ENCODE peak calls at places on chromosome 2, in seven cellular contexts. A, W, F, P, J, B and D are unnamed samples.
A peak's percentile ranks its signal among the peaks of the same experiment; 100 is the strongest.

GRCh38 chr2:166784296-166784946 is 103.9 kb upstream of the XIRP2 start:
- DNase-seq in A (peak; percentile 16), B (no peak), W (no peak), P (no peak), F (no peak), J (no peak), D (no peak)

GRCh38 chr2:35415282-35415681 is 940.3 kb upstream of the CRIM1 start:
- DNase-seq in J (no peak), W (no peak), F (no peak), A (no peak), B (no peak), P (no peak), D (no peak)

GRCh38 chr2:240351088-240351741 is 84.2 kb upstream of the GPC1 start:
- DNase-seq in F (no peak), J (no peak), W (no peak), A (peak; percentile 58), B (no peak), P (no peak), D (no peak)

GRCh38 chr2:43171789-43172188 is 54.6 kb downstream of the ZFP36L2 start:
- DNase-seq in A (peak; percentile 64), P (peak; percentile 54), F (peak; percentile 47), J (no peak), W (peak; percentile 37), B (peak; percentile 68), D (no peak)

GRCh38 chr2:5123597-5124196 is 568.5 kb upstream of the SOX11 start:
- DNase-seq in J (no peak), A (no peak), B (no peak), W (no peak), P (no peak), F (no peak), D (no peak)

GRCh38 chr2:96117701-96118588 is 1.6 kb upstream of the ADRA2B start:
- DNase-seq in J (no peak), A (peak; percentile 36), F (no peak), W (peak; percentile 46), P (no peak), B (no peak), D (no peak)

GRCh38 chr2:50995610-50996009 is 36.3 kb downstream of the NRXN1 start:
- DNase-seq in B (peak; percentile 15), J (peak; percentile 11), F (no peak), W (no peak), P (peak; percentile 67), A (peak; percentile 40), D (no peak)

GRCh38 chr2:10985260-10985659 is 73.5 kb downstream of the KCNF1 start:
- DNase-seq in A (no peak), F (no peak), B (no peak), P (no peak), J (no peak), W (no peak), D (no peak)

GRCh38 chr2:16122556-16122955 is 182.2 kb downstream of the MYCN start:
- DNase-seq in F (no peak), P (no peak), J (no peak), W (no peak), A (no peak), B (no peak), D (no peak)

GRCh38 chr2:68426885-68427579 is 40.1 kb downstream of the FBXO48 start:
- DNase-seq in P (no peak), J (no peak), F (no peak), B (no peak), A (no peak), W (no peak), D (no peak)

GRCh38 chr2:20667151-20667530 is 197 bp downstream of the GDF7 start:
- DNase-seq in P (no peak), A (no peak), F (no peak), J (no peak), W (no peak), B (no peak), D (peak; percentile 63)

GRCh38 chr2:61582191-61582590 is 44.0 kb upstream of the XPO1 start:
- DNase-seq in A (no peak), W (no peak), P (no peak), B (no peak), J (no peak), F (no peak), D (no peak)

GRCh38 chr2:96148410-96149217 is 3.4 kb upstream of the DUSP2 start:
- DNase-seq in J (peak; percentile 61), P (peak; percentile 94), F (peak; percentile 96), W (peak; percentile 64), B (peak; percentile 88), A (peak; percentile 86), D (peak; percentile 71)

GRCh38 chr2:36971990-36972389 is 5.7 kb upstream of the STRN start:
- DNase-seq in A (no peak), P (no peak), B (no peak), W (no peak), F (no peak), J (no peak), D (no peak)

GRCh38 chr2:144152817-144153271 is 367.1 kb downstream of the ZEB2 start:
- DNase-seq in A (peak; percentile 32), P (peak; percentile 79), W (no peak), B (peak; percentile 4), F (no peak), J (no peak), D (no peak)

GRCh38 chr2:240437861-240438809 is 2.7 kb downstream of the GPC1 start:
- DNase-seq in W (peak; percentile 53), F (peak; percentile 51), P (peak; percentile 41), J (peak; percentile 72), A (peak; percentile 84), B (peak; percentile 69), D (no peak)

GRCh38 chr2:210956101-210956500 is 399.7 kb downstream of the CPS1 start:
- DNase-seq in J (no peak), A (no peak), W (no peak), B (no peak), P (peak; percentile 63), F (no peak), D (no peak)

GRCh38 chr2:195382186-195382585 is 274.8 kb upstream of the SLC39A10 start:
- DNase-seq in W (no peak), J (no peak), F (peak; percentile 21), P (no peak), B (no peak), A (no peak), D (no peak)

GRCh38 chr2:160429248-160430000 is 64.2 kb downstream of the RBMS1 start:
- DNase-seq in J (no peak), F (no peak), P (peak; percentile 62), B (no peak), A (peak; percentile 65), W (peak; percentile 38), D (no peak)
- H3K4me3 ChIP-seq in J (no peak overlapping the region), F (no peak overlapping the region), P (no peak overlapping the region), B (no peak overlapping the region), A (no peak overlapping the region), W (no peak overlapping the region), D (no peak overlapping the region)

DNA sequence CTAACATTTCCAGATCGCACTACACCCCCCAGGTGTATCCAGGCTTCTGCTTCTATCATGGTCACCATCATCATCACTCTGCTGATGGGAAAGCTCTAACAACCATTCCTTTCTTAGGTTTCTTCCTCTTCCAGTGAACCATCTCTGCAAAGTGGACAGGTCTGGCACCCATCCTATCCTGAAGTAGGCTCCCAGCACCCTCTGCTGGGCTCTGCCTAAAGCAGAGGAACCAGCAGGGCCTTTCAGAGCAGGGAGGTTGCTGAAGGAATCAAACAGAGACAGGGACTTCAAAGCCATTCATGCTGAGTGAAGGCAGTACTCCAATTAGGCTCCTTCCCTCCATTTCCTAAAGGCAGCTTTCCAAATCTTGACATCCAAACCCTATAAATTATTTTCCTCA is 27.2 kb upstream of the SATB2 start:
- DNase-seq in P (no peak), F (no peak), A (no peak), J (no peak), W (no peak), B (no peak), D (no peak)
- TF ChIP-seq CTCF in P (peak; percentile 26), F (peak; percentile 12), A (no peak), J (no peak), W (peak; percentile 28), B (no peak), D (no peak)

DNA sequence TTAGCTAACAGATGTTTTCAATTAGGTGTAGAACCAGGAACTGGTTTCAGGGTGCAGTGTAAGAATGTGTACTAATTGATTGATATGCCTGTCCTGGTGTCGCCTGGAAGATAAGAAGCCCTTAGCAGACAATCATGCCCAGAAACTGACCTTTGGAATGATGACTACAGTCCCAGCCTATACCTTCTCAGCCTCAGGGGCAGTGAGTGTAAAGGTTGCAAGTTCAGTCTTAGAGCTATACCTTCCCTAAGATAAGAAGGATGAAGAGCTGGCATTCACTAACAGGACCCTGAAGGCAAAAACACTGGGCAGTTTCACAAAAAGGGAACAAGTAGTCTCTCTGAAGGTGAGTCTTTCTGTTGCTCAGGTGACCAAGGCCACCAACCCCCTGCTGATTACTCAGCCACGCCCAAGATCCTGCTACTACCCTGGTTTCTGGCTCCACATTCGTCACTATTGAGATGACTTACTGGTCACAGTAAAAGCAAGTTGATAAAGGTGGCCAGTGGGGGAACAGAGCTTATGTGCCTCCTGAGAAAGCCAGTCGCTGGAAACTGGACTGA is 71.4 kb downstream of the SPATS2L start:
- DNase-seq in F (no peak), P (no peak), W (peak; percentile 96), J (no peak), B (peak; percentile 73), A (peak; percentile 77), D (no peak)
- H3K27ac ChIP-seq in F (peak overlapping the region; percentile 2), P (peak overlapping the region; percentile 79), W (peak overlapping the region; percentile 96), J (peak overlapping the region; percentile 41), B (peak overlapping the region; percentile 71), A (peak overlapping the region; percentile 91), D (peak overlapping the region; percentile 79)

DNA sequence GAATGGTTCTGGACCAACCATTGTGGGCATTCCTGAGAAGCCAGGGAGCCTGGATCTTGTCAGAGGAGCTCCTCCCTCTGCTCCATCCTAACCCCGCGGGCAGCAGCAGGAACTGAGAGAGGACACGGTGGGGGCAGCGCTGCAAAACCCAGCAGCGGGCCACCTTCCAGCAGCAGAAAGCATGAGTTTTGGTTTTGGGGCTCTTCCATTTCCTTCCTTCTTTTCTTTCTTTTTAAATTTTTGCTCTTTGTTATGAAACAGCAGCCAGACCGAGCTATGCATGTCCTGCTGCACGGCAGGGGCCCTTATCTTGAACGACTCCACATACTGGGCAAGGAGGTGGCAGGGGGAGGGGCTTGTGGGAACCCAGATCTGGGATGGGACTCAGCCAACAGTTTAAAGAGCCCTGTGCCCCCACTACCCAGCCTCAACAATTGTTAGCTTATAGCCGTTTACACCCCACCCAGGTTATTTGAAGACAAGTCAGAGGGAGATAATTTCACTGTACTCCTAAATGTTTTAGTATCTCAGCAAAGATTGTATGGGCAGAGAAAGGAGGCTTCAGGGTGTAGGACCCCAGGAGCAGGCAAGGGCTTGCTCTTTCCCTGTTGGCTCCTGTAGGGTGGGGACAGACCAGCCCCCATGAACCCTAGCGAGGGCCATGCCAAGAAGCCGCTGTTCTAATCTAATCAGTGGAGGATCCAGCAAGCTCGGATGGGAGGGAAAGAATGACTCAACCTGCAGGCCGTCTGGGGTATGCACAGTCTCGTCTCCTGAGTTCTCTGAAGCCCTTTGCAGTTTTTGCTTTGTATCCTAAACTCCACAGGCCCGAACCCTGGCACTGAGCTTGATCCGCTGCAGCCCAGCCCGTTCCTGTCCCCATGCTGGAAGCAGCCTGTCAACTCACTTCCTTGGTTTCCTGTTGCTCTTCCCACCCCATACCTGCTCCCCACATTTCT is 75.3 kb downstream of the LRRFIP1 start:
- DNase-seq in F (peak; percentile 63), P (peak; percentile 90), A (peak; percentile 72), J (peak; percentile 68), W (no peak), B (peak; percentile 49), D (no peak)
- H3K4me3 ChIP-seq in F (no peak overlapping the region), P (no peak overlapping the region), A (no peak overlapping the region), J (peak overlapping the region; percentile 8), W (no peak overlapping the region), B (no peak overlapping the region), D (peak overlapping the region; percentile 44)